ENCODE peak calls at places on chromosomes 3 and 15, in five cellular contexts. One of them, this sample, is unnamed.
A peak's percentile ranks its signal among the peaks of the same experiment; 100 is the strongest.

GRCh38 chr3:62874398-62875102 is 666 bp downstream of the CADPS start:
- DNase-seq in stimulated activated CD4-positive, alpha-beta T cell treated with anti-CD3 and anti-CD28 coated beads, Interleukin-2, amount 100 ng/mL, for 48 hours: no peak
- DNase-seq in A549: no peak
- DNase-seq in GM03348: peak; percentile 6
- DNase-seq in CD4-positive, alpha-beta T cell: no peak
- DNase-seq in this sample: no peak

GRCh38 chr3:193207290-193207689 is 33.7 kb upstream of the PLAAT1 start:
- DNase-seq in GM03348: no peak
- DNase-seq in CD4-positive, alpha-beta T cell: no peak
- DNase-seq in stimulated activated CD4-positive, alpha-beta T cell treated with anti-CD3 and anti-CD28 coated beads, Interleukin-2, amount 100 ng/mL, for 48 hours: no peak
- DNase-seq in A549: peak; percentile 1
- DNase-seq in this sample: no peak

GRCh38 chr15:65089206-65089824 is 12.8 kb downstream of the KBTBD13 start:
- DNase-seq in GM03348: no peak
- DNase-seq in stimulated activated CD4-positive, alpha-beta T cell treated with anti-CD3 and anti-CD28 coated beads, Interleukin-2, amount 100 ng/mL, for 48 hours: no peak
- DNase-seq in CD4-positive, alpha-beta T cell: no peak
- DNase-seq in A549: no peak
- DNase-seq in this sample: no peak

GRCh38 chr3:195162033-195162669 is 108.8 kb downstream of the XXYLT1 start:
- DNase-seq in A549: no peak
- DNase-seq in GM03348: no peak
- DNase-seq in stimulated activated CD4-positive, alpha-beta T cell treated with anti-CD3 and anti-CD28 coated beads, Interleukin-2, amount 100 ng/mL, for 48 hours: no peak
- DNase-seq in CD4-positive, alpha-beta T cell: no peak
- DNase-seq in this sample: no peak

GRCh38 chr3:105883798-105884377 is 15.1 kb upstream of the CBLB start:
- DNase-seq in GM03348: no peak
- DNase-seq in A549: no peak
- DNase-seq in stimulated activated CD4-positive, alpha-beta T cell treated with anti-CD3 and anti-CD28 coated beads, Interleukin-2, amount 100 ng/mL, for 48 hours: no peak
- DNase-seq in CD4-positive, alpha-beta T cell: no peak
- DNase-seq in this sample: no peak

GRCh38 chr15:90165659-90166489 is 35.3 kb upstream of the SEMA4B start:
- DNase-seq in GM03348: peak; percentile 91
- DNase-seq in stimulated activated CD4-positive, alpha-beta T cell treated with anti-CD3 and anti-CD28 coated beads, Interleukin-2, amount 100 ng/mL, for 48 hours: peak; percentile 44
- DNase-seq in A549: peak; percentile 100
- DNase-seq in CD4-positive, alpha-beta T cell: no peak
- DNase-seq in this sample: peak; percentile 78

GRCh38 chr15:53962646-53963561 is 15.3 kb upstream of the UNC13C start:
- DNase-seq in stimulated activated CD4-positive, alpha-beta T cell treated with anti-CD3 and anti-CD28 coated beads, Interleukin-2, amount 100 ng/mL, for 48 hours: no peak
- DNase-seq in GM03348: no peak
- DNase-seq in CD4-positive, alpha-beta T cell: no peak
- DNase-seq in A549: peak; percentile 18
- DNase-seq in this sample: no peak

GRCh38 chr15:89016549-89017041 is 71.7 kb upstream of the ABHD2 start:
- DNase-seq in CD4-positive, alpha-beta T cell: no peak
- DNase-seq in A549: no peak
- DNase-seq in stimulated activated CD4-positive, alpha-beta T cell treated with anti-CD3 and anti-CD28 coated beads, Interleukin-2, amount 100 ng/mL, for 48 hours: no peak
- DNase-seq in GM03348: no peak
- DNase-seq in this sample: no peak

GRCh38 chr3:188185717-188186236 is 31.8 kb downstream of the LPP start:
- DNase-seq in stimulated activated CD4-positive, alpha-beta T cell treated with anti-CD3 and anti-CD28 coated beads, Interleukin-2, amount 100 ng/mL, for 48 hours: no peak
- DNase-seq in CD4-positive, alpha-beta T cell: no peak
- DNase-seq in GM03348: no peak
- DNase-seq in A549: no peak
- DNase-seq in this sample: no peak

GRCh38 chr15:85642693-85643058 is 152.0 kb downstream of the KLHL25 start:
- DNase-seq in stimulated activated CD4-positive, alpha-beta T cell treated with anti-CD3 and anti-CD28 coated beads, Interleukin-2, amount 100 ng/mL, for 48 hours: no peak
- DNase-seq in CD4-positive, alpha-beta T cell: no peak
- DNase-seq in A549: no peak
- DNase-seq in GM03348: peak; percentile 71
- DNase-seq in this sample: no peak

GRCh38 chr3:14359348-14359747 is 43.1 kb upstream of the SLC6A6 start:
- DNase-seq in CD4-positive, alpha-beta T cell: no peak
- DNase-seq in GM03348: no peak
- DNase-seq in A549: no peak
- DNase-seq in stimulated activated CD4-positive, alpha-beta T cell treated with anti-CD3 and anti-CD28 coated beads, Interleukin-2, amount 100 ng/mL, for 48 hours: no peak
- DNase-seq in this sample: no peak

GRCh38 chr3:106119691-106120090 is 250.9 kb upstream of the CBLB start:
- DNase-seq in CD4-positive, alpha-beta T cell: no peak
- DNase-seq in GM03348: no peak
- DNase-seq in stimulated activated CD4-positive, alpha-beta T cell treated with anti-CD3 and anti-CD28 coated beads, Interleukin-2, amount 100 ng/mL, for 48 hours: no peak
- DNase-seq in A549: peak; percentile 51
- DNase-seq in this sample: no peak

GRCh38 chr15:70787001-70787400 is 23.6 kb upstream of the UACA start:
- DNase-seq in GM03348: no peak
- DNase-seq in CD4-positive, alpha-beta T cell: no peak
- DNase-seq in A549: no peak
- DNase-seq in stimulated activated CD4-positive, alpha-beta T cell treated with anti-CD3 and anti-CD28 coated beads, Interleukin-2, amount 100 ng/mL, for 48 hours: no peak
- DNase-seq in this sample: no peak

GRCh38 chr15:99925661-99926461 is 192.6 kb upstream of the LYSMD4 start:
- DNase-seq in CD4-positive, alpha-beta T cell: peak; percentile 61
- DNase-seq in stimulated activated CD4-positive, alpha-beta T cell treated with anti-CD3 and anti-CD28 coated beads, Interleukin-2, amount 100 ng/mL, for 48 hours: peak; percentile 62
- DNase-seq in GM03348: peak; percentile 51
- DNase-seq in A549: peak; percentile 63
- DNase-seq in this sample: peak; percentile 37

GRCh38 chr3:157494581-157495281 is 8.5 kb downstream of the VEPH1 start:
- DNase-seq in A549: no peak
- DNase-seq in GM03348: no peak
- DNase-seq in stimulated activated CD4-positive, alpha-beta T cell treated with anti-CD3 and anti-CD28 coated beads, Interleukin-2, amount 100 ng/mL, for 48 hours: no peak
- DNase-seq in CD4-positive, alpha-beta T cell: no peak
- DNase-seq in this sample: no peak

GRCh38 chr3:132716372-132716771 is 5.8 kb downstream of the NPHP3 start:
- DNase-seq in stimulated activated CD4-positive, alpha-beta T cell treated with anti-CD3 and anti-CD28 coated beads, Interleukin-2, amount 100 ng/mL, for 48 hours: no peak
- DNase-seq in GM03348: no peak
- DNase-seq in A549: no peak
- DNase-seq in CD4-positive, alpha-beta T cell: no peak
- DNase-seq in this sample: no peak

GRCh38 chr3:156258301-156258700 is 137.9 kb downstream of the KCNAB1 start:
- DNase-seq in stimulated activated CD4-positive, alpha-beta T cell treated with anti-CD3 and anti-CD28 coated beads, Interleukin-2, amount 100 ng/mL, for 48 hours: no peak
- DNase-seq in CD4-positive, alpha-beta T cell: no peak
- DNase-seq in A549: no peak
- DNase-seq in GM03348: no peak
- DNase-seq in this sample: no peak

GRCh38 chr3:129162729-129163579 is 2.1 kb upstream of the ISY1 start:
- DNase-seq in A549: peak; percentile 17
- DNase-seq in stimulated activated CD4-positive, alpha-beta T cell treated with anti-CD3 and anti-CD28 coated beads, Interleukin-2, amount 100 ng/mL, for 48 hours: no peak
- DNase-seq in CD4-positive, alpha-beta T cell: no peak
- DNase-seq in GM03348: no peak
- DNase-seq in this sample: peak; percentile 42

GRCh38 chr3:137347132-137347531 is 389.3 kb downstream of the IL20RB start:
- DNase-seq in A549: peak; percentile 1
- DNase-seq in stimulated activated CD4-positive, alpha-beta T cell treated with anti-CD3 and anti-CD28 coated beads, Interleukin-2, amount 100 ng/mL, for 48 hours: no peak
- DNase-seq in CD4-positive, alpha-beta T cell: no peak
- DNase-seq in GM03348: no peak
- DNase-seq in this sample: no peak

GRCh38 chr3:69193749-69194148 is 71.4 kb upstream of the LMOD3 start:
- DNase-seq in GM03348: no peak
- DNase-seq in stimulated activated CD4-positive, alpha-beta T cell treated with anti-CD3 and anti-CD28 coated beads, Interleukin-2, amount 100 ng/mL, for 48 hours: no peak
- DNase-seq in A549: no peak
- DNase-seq in CD4-positive, alpha-beta T cell: no peak
- DNase-seq in this sample: no peak

GRCh38 chr3:190192807-190193206 is 72.1 kb upstream of the P3H2 start:
- DNase-seq in stimulated activated CD4-positive, alpha-beta T cell treated with anti-CD3 and anti-CD28 coated beads, Interleukin-2, amount 100 ng/mL, for 48 hours: no peak
- DNase-seq in A549: no peak
- DNase-seq in CD4-positive, alpha-beta T cell: no peak
- DNase-seq in GM03348: no peak
- DNase-seq in this sample: no peak

GRCh38 chr3:30112904-30113484 is 493.4 kb upstream of the TGFBR2 start:
- DNase-seq in stimulated activated CD4-positive, alpha-beta T cell treated with anti-CD3 and anti-CD28 coated beads, Interleukin-2, amount 100 ng/mL, for 48 hours: no peak
- DNase-seq in A549: peak; percentile 54
- DNase-seq in CD4-positive, alpha-beta T cell: no peak
- DNase-seq in GM03348: peak; percentile 48
- DNase-seq in this sample: no peak

GRCh38 chr15:29593086-29593485 is 229.2 kb downstream of the TJP1 start:
- DNase-seq in GM03348: no peak
- DNase-seq in CD4-positive, alpha-beta T cell: no peak
- DNase-seq in stimulated activated CD4-positive, alpha-beta T cell treated with anti-CD3 and anti-CD28 coated beads, Interleukin-2, amount 100 ng/mL, for 48 hours: no peak
- DNase-seq in A549: no peak
- DNase-seq in this sample: no peak

GRCh38 chr3:42369304-42369703 is 41.1 kb downstream of the LYZL4 start:
- DNase-seq in GM03348: no peak
- DNase-seq in A549: no peak
- DNase-seq in stimulated activated CD4-positive, alpha-beta T cell treated with anti-CD3 and anti-CD28 coated beads, Interleukin-2, amount 100 ng/mL, for 48 hours: no peak
- DNase-seq in CD4-positive, alpha-beta T cell: no peak
- DNase-seq in this sample: no peak

GRCh38 chr15:75174736-75175135 is 26.9 kb upstream of the C15orf39 start:
- DNase-seq in CD4-positive, alpha-beta T cell: no peak
- DNase-seq in A549: no peak
- DNase-seq in stimulated activated CD4-positive, alpha-beta T cell treated with anti-CD3 and anti-CD28 coated beads, Interleukin-2, amount 100 ng/mL, for 48 hours: no peak
- DNase-seq in GM03348: no peak
- DNase-seq in this sample: no peak

GRCh38 chr3:195078891-195079440 is 192.0 kb downstream of the XXYLT1 start:
- DNase-seq in stimulated activated CD4-positive, alpha-beta T cell treated with anti-CD3 and anti-CD28 coated beads, Interleukin-2, amount 100 ng/mL, for 48 hours: no peak
- DNase-seq in A549: no peak
- DNase-seq in CD4-positive, alpha-beta T cell: no peak
- DNase-seq in GM03348: no peak
- DNase-seq in this sample: no peak

GRCh38 chr3:123749716-123750115 is 134.4 kb downstream of the MYLK start:
- DNase-seq in CD4-positive, alpha-beta T cell: no peak
- DNase-seq in A549: peak; percentile 35
- DNase-seq in GM03348: peak; percentile 81
- DNase-seq in stimulated activated CD4-positive, alpha-beta T cell treated with anti-CD3 and anti-CD28 coated beads, Interleukin-2, amount 100 ng/mL, for 48 hours: no peak
- DNase-seq in this sample: no peak

GRCh38 chr3:179738998-179739397 is 86.2 kb downstream of the USP13 start:
- DNase-seq in GM03348: no peak
- DNase-seq in CD4-positive, alpha-beta T cell: no peak
- DNase-seq in A549: no peak
- DNase-seq in stimulated activated CD4-positive, alpha-beta T cell treated with anti-CD3 and anti-CD28 coated beads, Interleukin-2, amount 100 ng/mL, for 48 hours: no peak
- DNase-seq in this sample: no peak

GRCh38 chr15:94004697-94005096 is 226.7 kb upstream of the MCTP2 start:
- DNase-seq in A549: no peak
- DNase-seq in GM03348: no peak
- DNase-seq in CD4-positive, alpha-beta T cell: no peak
- DNase-seq in stimulated activated CD4-positive, alpha-beta T cell treated with anti-CD3 and anti-CD28 coated beads, Interleukin-2, amount 100 ng/mL, for 48 hours: no peak
- DNase-seq in this sample: no peak

GRCh38 chr3:46848271-46849097 is 14.8 kb downstream of the MYL3 start:
- DNase-seq in A549: no peak
- DNase-seq in stimulated activated CD4-positive, alpha-beta T cell treated with anti-CD3 and anti-CD28 coated beads, Interleukin-2, amount 100 ng/mL, for 48 hours: peak; percentile 57
- DNase-seq in GM03348: peak; percentile 59
- DNase-seq in CD4-positive, alpha-beta T cell: no peak
- DNase-seq in this sample: peak; percentile 49

GRCh38 chr3:124246366-124246765 is 254.4 kb upstream of the ROPN1 start:
- DNase-seq in A549: no peak
- DNase-seq in stimulated activated CD4-positive, alpha-beta T cell treated with anti-CD3 and anti-CD28 coated beads, Interleukin-2, amount 100 ng/mL, for 48 hours: no peak
- DNase-seq in CD4-positive, alpha-beta T cell: no peak
- DNase-seq in GM03348: no peak
- DNase-seq in this sample: no peak

GRCh38 chr3:108250626-108251025 is 28.4 kb upstream of the IFT57 start:
- DNase-seq in CD4-positive, alpha-beta T cell: no peak
- DNase-seq in A549: no peak
- DNase-seq in stimulated activated CD4-positive, alpha-beta T cell treated with anti-CD3 and anti-CD28 coated beads, Interleukin-2, amount 100 ng/mL, for 48 hours: no peak
- DNase-seq in GM03348: no peak
- DNase-seq in this sample: no peak

GRCh38 chr3:52210550-52211046 is 12.6 kb downstream of the ALAS1 start:
- DNase-seq in GM03348: no peak
- DNase-seq in A549: peak; percentile 25
- DNase-seq in CD4-positive, alpha-beta T cell: no peak
- DNase-seq in stimulated activated CD4-positive, alpha-beta T cell treated with anti-CD3 and anti-CD28 coated beads, Interleukin-2, amount 100 ng/mL, for 48 hours: no peak
- DNase-seq in this sample: no peak

GRCh38 chr15:99151156-99151555 is 46.3 kb downstream of the SYNM start:
- DNase-seq in A549: no peak
- DNase-seq in GM03348: no peak
- DNase-seq in CD4-positive, alpha-beta T cell: no peak
- DNase-seq in stimulated activated CD4-positive, alpha-beta T cell treated with anti-CD3 and anti-CD28 coated beads, Interleukin-2, amount 100 ng/mL, for 48 hours: no peak
- DNase-seq in this sample: no peak

GRCh38 chr3:52078781-52079560 is 22.6 kb upstream of the DUSP7 start:
- DNase-seq in GM03348: no peak
- DNase-seq in CD4-positive, alpha-beta T cell: no peak
- DNase-seq in stimulated activated CD4-positive, alpha-beta T cell treated with anti-CD3 and anti-CD28 coated beads, Interleukin-2, amount 100 ng/mL, for 48 hours: no peak
- DNase-seq in A549: no peak
- DNase-seq in this sample: no peak

GRCh38 chr3:194810076-194810475 is 124.4 kb downstream of the FAM43A start:
- DNase-seq in A549: no peak
- DNase-seq in GM03348: no peak
- DNase-seq in CD4-positive, alpha-beta T cell: no peak
- DNase-seq in stimulated activated CD4-positive, alpha-beta T cell treated with anti-CD3 and anti-CD28 coated beads, Interleukin-2, amount 100 ng/mL, for 48 hours: no peak
- DNase-seq in this sample: no peak